ENCODE peak calls at places on chromosomes 11 and 22, in ten cellular contexts. One of them, this sample, is unnamed. For H3K9me3, the result is how much of the 10 kb centered on the place peaks cover.

GRCh38 chr11:43687120-43687791 is 6.7 kb downstream of the HSD17B12 start:
- DNase-seq in spleen: no peak
- DNase-seq in uterus: no peak
- DNase-seq in H9: no peak
- DNase-seq in mammary epithelial cell: peak
- DNase-seq in Karpas-422: no peak
- DNase-seq in WERI-Rb-1: no peak
- DNase-seq in HCT116: no peak
- DNase-seq in IMR-90: peak
- DNase-seq in ovary: no peak
- DNase-seq in this sample: peak

GRCh38 chr11:96088914-96089313 is 165.0 kb upstream of the MTMR2 start:
- DNase-seq in spleen: no peak
- DNase-seq in uterus: no peak
- DNase-seq in H9: no peak
- DNase-seq in mammary epithelial cell: no peak
- DNase-seq in Karpas-422: no peak
- DNase-seq in WERI-Rb-1: no peak
- DNase-seq in HCT116: no peak
- DNase-seq in IMR-90: no peak
- DNase-seq in ovary: no peak
- DNase-seq in this sample: no peak

GRCh38 chr22:35489225-35489624 is 51.4 kb upstream of the RASD2 start:
- DNase-seq in spleen: no peak
- DNase-seq in uterus: no peak
- DNase-seq in H9: no peak
- DNase-seq in mammary epithelial cell: peak
- DNase-seq in Karpas-422: no peak
- DNase-seq in WERI-Rb-1: no peak
- DNase-seq in HCT116: no peak
- DNase-seq in IMR-90: no peak
- DNase-seq in ovary: no peak
- DNase-seq in this sample: no peak

GRCh38 chr11:73100578-73100977 is 41.5 kb downstream of the FCHSD2 start:
- DNase-seq in spleen: no peak
- DNase-seq in uterus: no peak
- DNase-seq in H9: no peak
- DNase-seq in mammary epithelial cell: no peak
- DNase-seq in Karpas-422: no peak
- DNase-seq in WERI-Rb-1: no peak
- DNase-seq in HCT116: no peak
- DNase-seq in IMR-90: no peak
- DNase-seq in ovary: no peak
- DNase-seq in this sample: no peak

GRCh38 chr11:132106336-132106982 is 736.0 kb downstream of the NTM start:
- DNase-seq in spleen: no peak
- DNase-seq in uterus: no peak
- DNase-seq in H9: no peak
- DNase-seq in mammary epithelial cell: peak
- DNase-seq in Karpas-422: no peak
- DNase-seq in WERI-Rb-1: peak
- DNase-seq in HCT116: no peak
- DNase-seq in IMR-90: peak
- DNase-seq in ovary: no peak
- DNase-seq in this sample: no peak

GRCh38 chr11:76629133-76629852 is 41.3 kb downstream of the LRRC32 start:
- DNase-seq in spleen: no peak
- DNase-seq in uterus: peak
- DNase-seq in H9: no peak
- DNase-seq in mammary epithelial cell: no peak
- DNase-seq in Karpas-422: peak
- DNase-seq in WERI-Rb-1: no peak
- DNase-seq in HCT116: no peak
- DNase-seq in IMR-90: peak
- DNase-seq in ovary: no peak
- DNase-seq in this sample: no peak

GRCh38 chr11:134791102-134791501 is 379.1 kb upstream of the B3GAT1 start:
- DNase-seq in spleen: no peak
- DNase-seq in uterus: no peak
- DNase-seq in H9: no peak
- DNase-seq in mammary epithelial cell: no peak
- DNase-seq in Karpas-422: no peak
- DNase-seq in WERI-Rb-1: no peak
- DNase-seq in HCT116: no peak
- DNase-seq in IMR-90: no peak
- DNase-seq in ovary: no peak
- DNase-seq in this sample: no peak

GRCh38 chr11:120215634-120216033 is 4.8 kb downstream of the OAF start:
- DNase-seq in spleen: no peak
- DNase-seq in uterus: peak
- DNase-seq in H9: no peak
- DNase-seq in mammary epithelial cell: no peak
- DNase-seq in Karpas-422: no peak
- DNase-seq in WERI-Rb-1: no peak
- DNase-seq in HCT116: no peak
- DNase-seq in IMR-90: peak
- DNase-seq in ovary: peak
- DNase-seq in this sample: no peak

GRCh38 chr11:1078191-1078601 is 3.5 kb downstream of the MUC2 start:
- DNase-seq in spleen: peak
- DNase-seq in uterus: no peak
- DNase-seq in H9: peak
- DNase-seq in mammary epithelial cell: no peak
- DNase-seq in Karpas-422: no peak
- DNase-seq in WERI-Rb-1: no peak
- DNase-seq in HCT116: no peak
- DNase-seq in IMR-90: no peak
- DNase-seq in ovary: no peak
- DNase-seq in this sample: no peak

GRCh38 chr11:78453140-78453935 is 35.7 kb upstream of the GAB2 start:
- DNase-seq in spleen: no peak
- DNase-seq in uterus: no peak
- DNase-seq in H9: no peak
- DNase-seq in mammary epithelial cell: no peak
- DNase-seq in Karpas-422: no peak
- DNase-seq in WERI-Rb-1: no peak
- DNase-seq in HCT116: no peak
- DNase-seq in IMR-90: peak
- DNase-seq in ovary: no peak
- DNase-seq in this sample: no peak

GRCh38 chr22:23236026-23236425 is 55.7 kb downstream of the BCR start:
- DNase-seq in spleen: no peak
- DNase-seq in uterus: no peak
- DNase-seq in H9: no peak
- DNase-seq in mammary epithelial cell: no peak
- DNase-seq in Karpas-422: peak
- DNase-seq in WERI-Rb-1: no peak
- DNase-seq in HCT116: no peak
- DNase-seq in IMR-90: peak
- DNase-seq in ovary: no peak
- DNase-seq in this sample: no peak

GRCh38 chr22:19814428-19814827 is 40.2 kb downstream of the GNB1L start:
- DNase-seq in spleen: no peak
- DNase-seq in uterus: no peak
- DNase-seq in H9: no peak
- DNase-seq in mammary epithelial cell: no peak
- DNase-seq in Karpas-422: no peak
- DNase-seq in WERI-Rb-1: no peak
- DNase-seq in HCT116: no peak
- DNase-seq in IMR-90: no peak
- DNase-seq in ovary: no peak
- DNase-seq in this sample: no peak

GRCh38 chr22:25368271-25368670 is 148.8 kb downstream of the CRYBB2 start:
- DNase-seq in spleen: no peak
- DNase-seq in uterus: peak
- DNase-seq in H9: no peak
- DNase-seq in mammary epithelial cell: no peak
- DNase-seq in Karpas-422: no peak
- DNase-seq in WERI-Rb-1: no peak
- DNase-seq in HCT116: no peak
- DNase-seq in IMR-90: peak
- DNase-seq in ovary: no peak
- DNase-seq in this sample: no peak

GRCh38 chr22:20292108-20292507 is 24.0 kb upstream of the RTN4R start:
- DNase-seq in spleen: no peak
- DNase-seq in uterus: no peak
- DNase-seq in H9: no peak
- DNase-seq in mammary epithelial cell: no peak
- DNase-seq in Karpas-422: no peak
- DNase-seq in WERI-Rb-1: no peak
- DNase-seq in HCT116: no peak
- DNase-seq in IMR-90: no peak
- DNase-seq in ovary: no peak
- DNase-seq in this sample: no peak

DNA sequence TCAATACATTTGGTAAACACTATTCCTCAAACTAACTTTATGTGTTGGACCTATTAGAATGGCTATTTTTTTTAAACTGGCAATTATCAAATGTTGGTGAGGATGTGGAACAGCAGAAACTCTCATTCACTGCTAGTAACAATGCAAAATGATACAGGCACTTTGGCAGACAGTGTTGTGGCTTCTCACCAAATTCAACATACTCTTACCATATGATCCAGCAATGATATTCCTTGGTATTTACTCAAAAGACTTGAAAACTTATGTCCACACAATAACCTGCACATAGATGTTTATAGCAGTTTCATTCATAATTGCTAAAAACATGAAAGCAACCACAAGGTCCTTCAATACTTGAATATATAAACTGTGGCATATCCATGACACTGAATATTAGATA is 112.5 kb upstream of the TP53AIP1 start:
- DNase-seq in spleen: no peak
- DNase-seq in uterus: no peak
- DNase-seq in H9: no peak
- DNase-seq in mammary epithelial cell: no peak
- DNase-seq in Karpas-422: no peak
- DNase-seq in WERI-Rb-1: no peak
- DNase-seq in HCT116: no peak
- DNase-seq in IMR-90: no peak
- DNase-seq in ovary: no peak
- DNase-seq in this sample: no peak
- H3K27ac ChIP-seq in spleen: no peak
- H3K27ac ChIP-seq in uterus: no peak
- H3K27ac ChIP-seq in H9: no peak
- H3K27ac ChIP-seq in mammary epithelial cell: no peak
- H3K27ac ChIP-seq in Karpas-422: no peak
- H3K27ac ChIP-seq in WERI-Rb-1: no peak
- H3K27ac ChIP-seq in HCT116: no peak
- H3K27ac ChIP-seq in IMR-90: no peak
- H3K27ac ChIP-seq in ovary: no peak
- H3K27ac ChIP-seq in this sample: no peak

GRCh38 chr11:34897171-34897870 is 18.9 kb downstream of the APIP start:
- DNase-seq in spleen: no peak
- DNase-seq in uterus: no peak
- DNase-seq in H9: no peak
- DNase-seq in mammary epithelial cell: no peak
- DNase-seq in Karpas-422: no peak
- DNase-seq in WERI-Rb-1: no peak
- DNase-seq in HCT116: no peak
- DNase-seq in IMR-90: no peak
- DNase-seq in ovary: no peak
- DNase-seq in this sample: no peak
- H3K9me3 ChIP-seq in spleen: half or more
- H3K9me3 ChIP-seq in uterus: under half
- H3K9me3 ChIP-seq in H9: under half
- H3K9me3 ChIP-seq in mammary epithelial cell: under half
- H3K9me3 ChIP-seq in Karpas-422: under half
- H3K9me3 ChIP-seq in WERI-Rb-1: under half
- H3K9me3 ChIP-seq in HCT116: under half
- H3K9me3 ChIP-seq in IMR-90: under half
- H3K9me3 ChIP-seq in ovary: under half
- H3K9me3 ChIP-seq in this sample: under half

GRCh38 chr11:122103366-122103765 is 12.6 kb downstream of the BLID start:
- DNase-seq in spleen: no peak
- DNase-seq in uterus: no peak
- DNase-seq in H9: no peak
- DNase-seq in mammary epithelial cell: peak
- DNase-seq in Karpas-422: no peak
- DNase-seq in WERI-Rb-1: no peak
- DNase-seq in HCT116: no peak
- DNase-seq in IMR-90: peak
- DNase-seq in ovary: no peak
- DNase-seq in this sample: no peak
- H3K27ac ChIP-seq in spleen: no peak
- H3K27ac ChIP-seq in uterus: no peak
- H3K27ac ChIP-seq in H9: no peak
- H3K27ac ChIP-seq in mammary epithelial cell: peak
- H3K27ac ChIP-seq in Karpas-422: no peak
- H3K27ac ChIP-seq in WERI-Rb-1: no peak
- H3K27ac ChIP-seq in HCT116: peak
- H3K27ac ChIP-seq in IMR-90: no peak
- H3K27ac ChIP-seq in ovary: peak
- H3K27ac ChIP-seq in this sample: peak

DNA sequence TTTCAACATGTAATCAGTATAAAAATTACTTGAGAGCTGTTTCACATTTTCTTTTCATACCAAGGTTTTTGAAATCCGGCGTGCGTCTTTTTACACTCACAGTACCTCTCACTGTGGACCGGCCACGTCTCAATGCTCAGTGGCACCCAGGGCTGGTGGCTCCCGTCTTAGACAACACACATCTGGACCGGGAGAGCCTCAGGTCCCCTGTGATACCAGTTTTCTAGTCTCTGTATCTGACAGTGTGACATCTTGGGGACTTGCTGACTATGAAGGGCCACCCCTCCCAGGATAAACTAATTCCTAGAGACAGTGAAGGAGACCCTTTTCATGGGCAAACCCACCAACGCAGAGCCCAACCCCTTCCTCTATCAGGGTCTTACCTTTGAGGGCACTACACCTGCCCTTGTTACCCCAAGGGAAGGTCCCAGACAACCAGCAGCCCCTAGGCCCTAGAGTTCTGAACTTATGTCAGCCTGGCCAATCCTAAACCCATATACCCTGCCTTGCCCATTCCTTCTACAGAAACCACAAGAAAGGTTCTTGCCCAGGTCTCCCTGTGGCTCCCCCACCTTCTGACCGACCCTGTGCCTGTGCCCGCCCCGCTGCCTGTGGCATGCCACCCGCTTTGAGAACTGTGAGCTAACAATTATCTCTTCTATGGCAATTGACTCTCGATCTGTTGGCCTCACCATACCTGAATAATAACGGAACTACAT is 6.1 kb upstream of the ASCL2 start:
- DNase-seq in spleen: no peak
- DNase-seq in uterus: peak
- DNase-seq in H9: no peak
- DNase-seq in mammary epithelial cell: no peak
- DNase-seq in Karpas-422: no peak
- DNase-seq in WERI-Rb-1: no peak
- DNase-seq in HCT116: no peak
- DNase-seq in IMR-90: no peak
- DNase-seq in ovary: no peak
- DNase-seq in this sample: no peak
- H3K9me3 ChIP-seq in spleen: under half
- H3K9me3 ChIP-seq in uterus: under half
- H3K9me3 ChIP-seq in H9: under half
- H3K9me3 ChIP-seq in mammary epithelial cell: under half
- H3K9me3 ChIP-seq in Karpas-422: under half
- H3K9me3 ChIP-seq in WERI-Rb-1: under half
- H3K9me3 ChIP-seq in HCT116: under half
- H3K9me3 ChIP-seq in IMR-90: under half
- H3K9me3 ChIP-seq in ovary: under half
- H3K9me3 ChIP-seq in this sample: under half

This sample was measured in thoracic aorta.